ENCODE peak calls at places on chromosomes 11 and 22, in ten cellular contexts. One of them, this sample, is unnamed.

GRCh38 chr22:20551805-20552449 is 44.5 kb downstream of the MED15 start:
- DNase-seq in vagina: no peak
- DNase-seq in tibial nerve: no peak
- DNase-seq in aorta: no peak
- DNase-seq in uterus: peak
- DNase-seq in A549: no peak
- DNase-seq in upper lobe of right lung: no peak
- DNase-seq in CD8-positive, alpha-beta memory T cell: peak
- DNase-seq in body of pancreas: peak
- DNase-seq in PC-9: no peak
- DNase-seq in this sample: no peak

GRCh38 chr11:83235825-83236224 is 42.3 kb downstream of the ANKRD42 start:
- DNase-seq in body of pancreas: no peak
- DNase-seq in upper lobe of right lung: no peak
- DNase-seq in PC-9: no peak
- DNase-seq in CD8-positive, alpha-beta memory T cell: no peak
- DNase-seq in A549: no peak
- DNase-seq in aorta: no peak
- DNase-seq in uterus: no peak
- DNase-seq in vagina: no peak
- DNase-seq in tibial nerve: no peak
- DNase-seq in this sample: no peak

GRCh38 chr11:17558916-17559315 is 11.9 kb downstream of the OTOG start:
- DNase-seq in CD8-positive, alpha-beta memory T cell: no peak
- DNase-seq in uterus: no peak
- DNase-seq in aorta: no peak
- DNase-seq in upper lobe of right lung: no peak
- DNase-seq in tibial nerve: no peak
- DNase-seq in A549: no peak
- DNase-seq in body of pancreas: no peak
- DNase-seq in vagina: no peak
- DNase-seq in PC-9: no peak
- DNase-seq in this sample: no peak

GRCh38 chr22:21951931-21952465 is 650 bp downstream of the PPM1F start:
- DNase-seq in A549: no peak
- DNase-seq in aorta: peak
- DNase-seq in uterus: no peak
- DNase-seq in upper lobe of right lung: peak
- DNase-seq in tibial nerve: no peak
- DNase-seq in CD8-positive, alpha-beta memory T cell: peak
- DNase-seq in PC-9: peak
- DNase-seq in vagina: no peak
- DNase-seq in body of pancreas: peak
- DNase-seq in this sample: peak

GRCh38 chr11:119112314-119113020 is 5.3 kb downstream of the C2CD2L start:
- DNase-seq in vagina: no peak
- DNase-seq in tibial nerve: no peak
- DNase-seq in A549: no peak
- DNase-seq in body of pancreas: no peak
- DNase-seq in CD8-positive, alpha-beta memory T cell: no peak
- DNase-seq in aorta: peak
- DNase-seq in PC-9: no peak
- DNase-seq in uterus: no peak
- DNase-seq in upper lobe of right lung: no peak
- DNase-seq in this sample: no peak

GRCh38 chr22:37764622-37765021 is 43.1 kb upstream of the GCAT start:
- DNase-seq in vagina: no peak
- DNase-seq in CD8-positive, alpha-beta memory T cell: no peak
- DNase-seq in uterus: peak
- DNase-seq in A549: no peak
- DNase-seq in tibial nerve: no peak
- DNase-seq in body of pancreas: no peak
- DNase-seq in aorta: no peak
- DNase-seq in upper lobe of right lung: no peak
- DNase-seq in PC-9: peak
- DNase-seq in this sample: no peak

GRCh38 chr11:97454988-97455387 is 1065.2 kb downstream of the JRKL start:
- DNase-seq in upper lobe of right lung: no peak
- DNase-seq in tibial nerve: no peak
- DNase-seq in aorta: no peak
- DNase-seq in body of pancreas: no peak
- DNase-seq in CD8-positive, alpha-beta memory T cell: no peak
- DNase-seq in vagina: no peak
- DNase-seq in uterus: no peak
- DNase-seq in PC-9: no peak
- DNase-seq in A549: no peak
- DNase-seq in this sample: no peak

GRCh38 chr11:74055938-74056337 is 47.1 kb upstream of the UCP3 start:
- DNase-seq in tibial nerve: no peak
- DNase-seq in body of pancreas: no peak
- DNase-seq in upper lobe of right lung: no peak
- DNase-seq in uterus: no peak
- DNase-seq in PC-9: peak
- DNase-seq in A549: no peak
- DNase-seq in aorta: no peak
- DNase-seq in vagina: no peak
- DNase-seq in CD8-positive, alpha-beta memory T cell: no peak
- DNase-seq in this sample: no peak

GRCh38 chr11:64317325-64317960 is at the start of gene TRMT112:
- DNase-seq in tibial nerve: peak
- DNase-seq in CD8-positive, alpha-beta memory T cell: peak
- DNase-seq in body of pancreas: peak
- DNase-seq in PC-9: peak
- DNase-seq in vagina: peak
- DNase-seq in uterus: peak
- DNase-seq in upper lobe of right lung: peak
- DNase-seq in aorta: peak
- DNase-seq in A549: peak
- DNase-seq in this sample: peak

GRCh38 chr11:35641206-35641885 is 21.2 kb upstream of the TRIM44 start:
- DNase-seq in body of pancreas: no peak
- DNase-seq in tibial nerve: no peak
- DNase-seq in upper lobe of right lung: no peak
- DNase-seq in A549: no peak
- DNase-seq in uterus: no peak
- DNase-seq in vagina: no peak
- DNase-seq in aorta: no peak
- DNase-seq in PC-9: no peak
- DNase-seq in CD8-positive, alpha-beta memory T cell: no peak
- DNase-seq in this sample: no peak

GRCh38 chr11:60985991-60986915 is 14.8 kb downstream of the CD6 start:
- DNase-seq in vagina: no peak
- DNase-seq in uterus: no peak
- DNase-seq in PC-9: peak
- DNase-seq in upper lobe of right lung: peak
- DNase-seq in aorta: peak
- DNase-seq in CD8-positive, alpha-beta memory T cell: peak
- DNase-seq in A549: peak
- DNase-seq in body of pancreas: peak
- DNase-seq in tibial nerve: no peak
- DNase-seq in this sample: peak

DNA sequence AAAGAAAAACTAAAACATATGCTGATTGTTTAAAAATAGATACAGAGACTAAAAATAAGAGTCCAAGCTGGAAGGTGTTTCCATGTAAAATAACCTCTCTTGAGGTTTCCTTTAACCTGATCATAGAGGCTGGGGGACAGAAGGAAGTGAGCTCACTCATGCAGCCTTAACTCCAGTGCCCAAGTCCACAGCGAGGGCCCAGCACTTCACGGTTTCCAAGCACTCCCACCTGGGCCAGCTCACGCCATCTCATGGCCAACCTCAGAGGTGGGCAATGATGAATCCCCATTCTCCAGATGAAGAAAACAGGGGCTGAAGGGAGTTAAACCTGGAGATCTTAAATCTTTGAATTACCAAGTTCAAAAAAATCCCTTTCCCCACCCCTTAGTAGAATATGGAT is 14.9 kb upstream of the TFIP11 start:
- DNase-seq in A549: no peak
- DNase-seq in CD8-positive, alpha-beta memory T cell: no peak
- DNase-seq in tibial nerve: no peak
- DNase-seq in body of pancreas: no peak
- DNase-seq in uterus: no peak
- DNase-seq in PC-9: no peak
- DNase-seq in vagina: no peak
- DNase-seq in upper lobe of right lung: no peak
- DNase-seq in aorta: no peak
- DNase-seq in this sample: no peak
- H3K27ac ChIP-seq in A549: no peak
- H3K27ac ChIP-seq in CD8-positive, alpha-beta memory T cell: no peak
- H3K27ac ChIP-seq in tibial nerve: no peak
- H3K27ac ChIP-seq in body of pancreas: peak
- H3K27ac ChIP-seq in uterus: no peak
- H3K27ac ChIP-seq in PC-9: no peak
- H3K27ac ChIP-seq in vagina: no peak
- H3K27ac ChIP-seq in upper lobe of right lung: no peak
- H3K27ac ChIP-seq in aorta: no peak
- H3K27ac ChIP-seq in this sample: no peak

GRCh38 chr22:38981005-38981658 is 1.0 kb upstream of the APOBEC3B start:
- DNase-seq in A549: peak
- DNase-seq in tibial nerve: no peak
- DNase-seq in aorta: peak
- DNase-seq in PC-9: no peak
- DNase-seq in CD8-positive, alpha-beta memory T cell: peak
- DNase-seq in vagina: no peak
- DNase-seq in uterus: peak
- DNase-seq in upper lobe of right lung: no peak
- DNase-seq in body of pancreas: peak
- DNase-seq in this sample: no peak
- H3K4me3 ChIP-seq in A549: no peak
- H3K4me3 ChIP-seq in tibial nerve: no peak
- H3K4me3 ChIP-seq in aorta: no peak
- H3K4me3 ChIP-seq in PC-9: no peak
- H3K4me3 ChIP-seq in CD8-positive, alpha-beta memory T cell: no peak
- H3K4me3 ChIP-seq in vagina: no peak
- H3K4me3 ChIP-seq in uterus: no peak
- H3K4me3 ChIP-seq in upper lobe of right lung: no peak
- H3K4me3 ChIP-seq in body of pancreas: no peak
- H3K4me3 ChIP-seq in this sample: peak

GRCh38 chr22:49774499-49775151 is 53.0 kb downstream of the BRD1 start:
- DNase-seq in uterus: no peak
- DNase-seq in tibial nerve: no peak
- DNase-seq in A549: no peak
- DNase-seq in PC-9: no peak
- DNase-seq in CD8-positive, alpha-beta memory T cell: no peak
- DNase-seq in vagina: no peak
- DNase-seq in aorta: no peak
- DNase-seq in body of pancreas: no peak
- DNase-seq in upper lobe of right lung: no peak
- DNase-seq in this sample: no peak
- H3K27ac ChIP-seq in uterus: no peak
- H3K27ac ChIP-seq in tibial nerve: no peak
- H3K27ac ChIP-seq in A549: no peak
- H3K27ac ChIP-seq in PC-9: no peak
- H3K27ac ChIP-seq in CD8-positive, alpha-beta memory T cell: no peak
- H3K27ac ChIP-seq in vagina: no peak
- H3K27ac ChIP-seq in aorta: no peak
- H3K27ac ChIP-seq in body of pancreas: no peak
- H3K27ac ChIP-seq in upper lobe of right lung: no peak
- H3K27ac ChIP-seq in this sample: no peak

GRCh38 chr11:68459886-68460740 is 439 bp upstream of the PPP6R3 start:
- DNase-seq in CD8-positive, alpha-beta memory T cell: peak
- DNase-seq in uterus: peak
- DNase-seq in A549: peak
- DNase-seq in upper lobe of right lung: peak
- DNase-seq in body of pancreas: peak
- DNase-seq in PC-9: peak
- DNase-seq in vagina: no peak
- DNase-seq in aorta: peak
- DNase-seq in tibial nerve: peak
- DNase-seq in this sample: peak

GRCh38 chr11:68457214-68457897 is 3.2 kb upstream of the PPP6R3 start:
- DNase-seq in upper lobe of right lung: peak
- DNase-seq in body of pancreas: no peak
- DNase-seq in tibial nerve: no peak
- DNase-seq in uterus: no peak
- DNase-seq in vagina: no peak
- DNase-seq in A549: no peak
- DNase-seq in CD8-positive, alpha-beta memory T cell: no peak
- DNase-seq in PC-9: no peak
- DNase-seq in aorta: peak
- DNase-seq in this sample: no peak

GRCh38 chr11:68454767-68455166 is 5.8 kb upstream of the PPP6R3 start:
- DNase-seq in aorta: peak
- DNase-seq in upper lobe of right lung: peak
- DNase-seq in body of pancreas: no peak
- DNase-seq in vagina: no peak
- DNase-seq in A549: no peak
- DNase-seq in uterus: no peak
- DNase-seq in tibial nerve: no peak
- DNase-seq in CD8-positive, alpha-beta memory T cell: no peak
- DNase-seq in PC-9: no peak
- DNase-seq in this sample: no peak

GRCh38 chr11:68457898-68458249 is 2.7 kb upstream of the PPP6R3 start:
- DNase-seq in upper lobe of right lung: peak
- DNase-seq in A549: no peak
- DNase-seq in aorta: peak
- DNase-seq in CD8-positive, alpha-beta memory T cell: no peak
- DNase-seq in vagina: no peak
- DNase-seq in PC-9: no peak
- DNase-seq in body of pancreas: no peak
- DNase-seq in uterus: no peak
- DNase-seq in tibial nerve: no peak
- DNase-seq in this sample: no peak

GRCh38 chr11:68455485-68455884 is 5.1 kb upstream of the PPP6R3 start:
- DNase-seq in upper lobe of right lung: peak
- DNase-seq in vagina: no peak
- DNase-seq in PC-9: no peak
- DNase-seq in uterus: no peak
- DNase-seq in A549: no peak
- DNase-seq in body of pancreas: no peak
- DNase-seq in CD8-positive, alpha-beta memory T cell: no peak
- DNase-seq in tibial nerve: no peak
- DNase-seq in aorta: peak
- DNase-seq in this sample: no peak
- H3K4me3 ChIP-seq in upper lobe of right lung: no peak
- H3K4me3 ChIP-seq in vagina: no peak
- H3K4me3 ChIP-seq in PC-9: no peak
- H3K4me3 ChIP-seq in uterus: no peak
- H3K4me3 ChIP-seq in A549: no peak
- H3K4me3 ChIP-seq in body of pancreas: no peak
- H3K4me3 ChIP-seq in CD8-positive, alpha-beta memory T cell: no peak
- H3K4me3 ChIP-seq in tibial nerve: no peak
- H3K4me3 ChIP-seq in aorta: no peak
- H3K4me3 ChIP-seq in this sample: no peak

DNA sequence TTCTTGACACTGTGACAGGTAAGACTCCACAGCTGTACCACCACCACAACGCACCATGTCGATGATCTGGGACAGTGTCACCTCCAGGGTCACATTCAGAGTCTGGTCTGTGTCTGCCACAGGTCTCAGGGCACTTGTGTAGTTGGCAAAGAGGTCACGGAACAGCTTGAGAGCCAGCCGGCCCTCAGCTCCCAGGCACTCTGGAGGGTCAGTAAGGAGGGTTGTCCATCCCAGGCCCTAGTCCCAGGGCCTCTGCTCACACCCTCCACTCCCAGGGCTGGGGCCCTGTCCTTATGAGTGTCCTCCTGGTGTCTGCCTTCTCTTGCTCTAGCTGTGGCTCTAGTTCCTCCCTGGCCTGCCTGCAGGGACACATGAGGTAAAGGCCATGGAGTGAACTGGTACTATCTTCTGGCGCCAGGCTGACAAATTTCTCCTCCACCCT is 1.4 kb downstream of the CHRNA10 start:
- DNase-seq in aorta: no peak
- DNase-seq in A549: no peak
- DNase-seq in upper lobe of right lung: no peak
- DNase-seq in PC-9: no peak
- DNase-seq in body of pancreas: no peak
- DNase-seq in tibial nerve: no peak
- DNase-seq in uterus: no peak
- DNase-seq in vagina: no peak
- DNase-seq in CD8-positive, alpha-beta memory T cell: no peak
- DNase-seq in this sample: no peak
- H3K27ac ChIP-seq in aorta: no peak
- H3K27ac ChIP-seq in A549: no peak
- H3K27ac ChIP-seq in upper lobe of right lung: no peak
- H3K27ac ChIP-seq in PC-9: no peak
- H3K27ac ChIP-seq in body of pancreas: no peak
- H3K27ac ChIP-seq in tibial nerve: no peak
- H3K27ac ChIP-seq in uterus: no peak
- H3K27ac ChIP-seq in vagina: no peak
- H3K27ac ChIP-seq in CD8-positive, alpha-beta memory T cell: no peak
- H3K27ac ChIP-seq in this sample: no peak